ENCODE peak calls at places on chromosomes 1 and 21, in seven cellular contexts. P, U, A, D, G, B and J are unnamed samples.

GRCh38 chr21:16624468-16625102 is 888.3 kb upstream of the CXADR start:
- DNase-seq in A (no peak), B (no peak), D (no peak), P (no peak), U (no peak), G (no peak), J (no peak)

GRCh38 chr1:246199086-246199485 is 308.0 kb downstream of the SMYD3 start:
- DNase-seq in P (no peak), B (no peak), A (peak), U (peak), G (no peak), D (no peak), J (no peak)

GRCh38 chr21:45330075-45330781 is 42.5 kb upstream of the POFUT2 start:
- DNase-seq in U (peak), P (peak), B (no peak), G (no peak), A (peak), D (peak), J (peak)

GRCh38 chr21:21750124-21750825 is 752.1 kb downstream of the NCAM2 start:
- DNase-seq in D (no peak), B (no peak), P (no peak), G (no peak), A (no peak), U (no peak), J (no peak)

GRCh38 chr1:21956720-21957552 is 19.8 kb upstream of the HSPG2 start:
- DNase-seq in A (peak), U (peak), G (peak), B (peak), D (peak), P (peak), J (peak)

GRCh38 chr1:220768127-220768601 is 18.5 kb upstream of the MTARC1 start:
- DNase-seq in U (no peak), G (no peak), P (no peak), D (no peak), A (no peak), B (no peak), J (no peak)

GRCh38 chr1:100631015-100631521 is 88.5 kb upstream of the VCAM1 start:
- DNase-seq in P (peak), A (no peak), D (peak), G (no peak), B (no peak), U (peak), J (no peak)

GRCh38 chr1:237772014-237772413 is 118.7 kb downstream of the ZP4 start:
- DNase-seq in B (no peak), P (no peak), D (no peak), A (no peak), G (no peak), U (no peak), J (no peak)

GRCh38 chr1:229664133-229664689 is 38.2 kb downstream of the URB2 start:
- DNase-seq in A (peak), P (peak), U (peak), D (no peak), B (no peak), G (peak), J (no peak)

GRCh38 chr21:41168391-41169257 is 664 bp downstream of the BACE2 start:
- DNase-seq in G (peak), A (peak), U (peak), D (peak), B (peak), P (peak), J (peak)

GRCh38 chr1:245915851-245916250 is 591.2 kb downstream of the SMYD3 start:
- DNase-seq in U (no peak), A (no peak), G (no peak), D (no peak), P (no peak), B (no peak), J (no peak)

GRCh38 chr1:179021873-179022272 is 3.8 kb upstream of the FAM20B start:
- DNase-seq in A (peak), P (peak), B (peak), U (peak), G (no peak), D (peak), J (peak)

GRCh38 chr1:221286399-221286798 is 407.2 kb downstream of the HLX start:
- DNase-seq in B (no peak), G (no peak), D (no peak), U (no peak), A (no peak), P (no peak), J (no peak)

GRCh38 chr1:219298581-219299148 is 125.0 kb downstream of the LYPLAL1 start:
- DNase-seq in B (no peak), G (no peak), U (peak), P (peak), D (peak), A (no peak), J (no peak)

GRCh38 chr1:42922687-42923366 is 35.8 kb downstream of the SLC2A1 start:
- DNase-seq in A (peak), D (peak), G (no peak), U (peak), P (peak), B (no peak), J (no peak)

GRCh38 chr1:243718022-243718421 is 132.0 kb downstream of the AKT3 start:
- DNase-seq in U (no peak), B (no peak), P (no peak), D (no peak), G (no peak), A (no peak), J (no peak)

GRCh38 chr1:226733309-226733708 is 5.8 kb downstream of the ITPKB start:
- DNase-seq in D (no peak), P (no peak), U (no peak), A (no peak), G (no peak), B (no peak), J (no peak)

GRCh38 chr1:145845144-145845513 is 301 bp upstream of the NUDT17 start:
- DNase-seq in G (no peak), D (no peak), P (no peak), A (peak), U (no peak), B (no peak), J (no peak)

GRCh38 chr1:37150986-37151385 is 116.7 kb upstream of the GRIK3 start:
- DNase-seq in P (no peak), U (no peak), D (no peak), A (no peak), G (no peak), B (no peak), J (no peak)

GRCh38 chr1:18573170-18573569 is 57.5 kb upstream of the PAX7 start:
- DNase-seq in A (no peak), B (no peak), P (no peak), U (no peak), D (no peak), G (no peak), J (no peak)

GRCh38 chr1:15885701-15886612 is 38.5 kb downstream of the SPEN start:
- DNase-seq in D (peak), A (peak), G (peak), B (peak), P (peak), U (peak), J (peak)

GRCh38 chr1:30418426-30419245 is 304.7 kb downstream of the MATN1 start:
- DNase-seq in G (no peak), B (peak), D (no peak), U (no peak), P (no peak), A (no peak), J (no peak)

GRCh38 chr1:214425723-214426419 is 125.5 kb downstream of the PTPN14 start:
- DNase-seq in D (no peak), A (no peak), B (no peak), U (no peak), P (no peak), G (no peak), J (no peak)

GRCh38 chr1:226549094-226549936 is 751 bp downstream of the STUM start:
- DNase-seq in B (no peak), P (no peak), G (no peak), U (no peak), D (no peak), A (no peak), J (no peak)

GRCh38 chr1:54273092-54273836 is 73.3 kb downstream of the MRPL37 start:
- DNase-seq in P (peak), A (no peak), D (peak), U (peak), G (no peak), B (no peak), J (peak)

GRCh38 chr1:19385869-19386591 is 73.9 kb downstream of the SLC66A1 start:
- DNase-seq in A (peak), U (peak), D (peak), P (peak), G (no peak), B (no peak), J (peak)

GRCh38 chr1:30690115-30690645 is 33.2 kb downstream of the MATN1 start:
- DNase-seq in D (no peak), B (no peak), G (no peak), P (no peak), U (no peak), A (peak), J (no peak)

GRCh38 chr21:27590271-27590670 is 623.4 kb upstream of the ADAMTS5 start:
- DNase-seq in B (no peak), G (no peak), P (no peak), D (peak), U (peak), A (no peak), J (no peak)

GRCh38 chr21:27647921-27648320 is 681.0 kb upstream of the ADAMTS5 start:
- DNase-seq in D (no peak), P (no peak), G (no peak), U (peak), A (no peak), B (no peak), J (no peak)

GRCh38 chr1:25068829-25069228 is 138.8 kb upstream of the RUNX3 start:
- DNase-seq in A (no peak), U (no peak), D (no peak), B (no peak), G (no peak), P (no peak), J (no peak)

GRCh38 chr1:180779584-180779983 is 133.1 kb upstream of the KIAA1614 start:
- DNase-seq in U (no peak), B (no peak), D (no peak), A (no peak), G (no peak), P (no peak), J (no peak)

GRCh38 chr1:86705633-86705985 is 1.2 kb downstream of the SH3GLB1 start:
- DNase-seq in B (no peak), G (no peak), P (no peak), A (peak), U (peak), D (peak), J (no peak)

GRCh38 chr1:177091036-177091435 is 73.5 kb downstream of the ASTN1 start:
- DNase-seq in P (no peak), A (peak), U (peak), G (no peak), D (peak), B (no peak), J (no peak)

GRCh38 chr1:197200468-197200899 is 54.0 kb upstream of the ASPM start:
- DNase-seq in P (peak), D (peak), A (peak), B (no peak), U (peak), G (no peak), J (no peak)

GRCh38 chr1:200323856-200324400 is 85.9 kb downstream of the ZNF281 start:
- DNase-seq in B (no peak), P (peak), A (peak), G (no peak), U (peak), D (peak), J (no peak)

GRCh38 chr1:156726549-156727226 is 1.6 kb upstream of the METTL25B start:
- DNase-seq in A (peak), B (no peak), D (peak), G (peak), U (peak), P (peak), J (no peak)
- TF ChIP-seq CTCF in A (peak), B (peak), D (peak), G (peak), U (peak), P (peak), J (peak)

GRCh38 chr1:26693557-26694184 is 2.1 kb upstream of the ARID1A start:
- DNase-seq in U (no peak), B (no peak), D (no peak), P (no peak), G (no peak), A (no peak), J (no peak)
- H3K4me3 ChIP-seq in U (peak), B (peak), D (peak), P (peak), G (peak), A (peak), J (peak)

GRCh38 chr1:44534771-44535170 is 129.7 kb downstream of the RNF220 start:
- DNase-seq in G (no peak), B (no peak), U (no peak), D (no peak), P (no peak), A (no peak), J (no peak)
- TF ChIP-seq CTCF in G (no peak), B (no peak), U (no peak), D (no peak), P (no peak), A (no peak), J (no peak)

DNA sequence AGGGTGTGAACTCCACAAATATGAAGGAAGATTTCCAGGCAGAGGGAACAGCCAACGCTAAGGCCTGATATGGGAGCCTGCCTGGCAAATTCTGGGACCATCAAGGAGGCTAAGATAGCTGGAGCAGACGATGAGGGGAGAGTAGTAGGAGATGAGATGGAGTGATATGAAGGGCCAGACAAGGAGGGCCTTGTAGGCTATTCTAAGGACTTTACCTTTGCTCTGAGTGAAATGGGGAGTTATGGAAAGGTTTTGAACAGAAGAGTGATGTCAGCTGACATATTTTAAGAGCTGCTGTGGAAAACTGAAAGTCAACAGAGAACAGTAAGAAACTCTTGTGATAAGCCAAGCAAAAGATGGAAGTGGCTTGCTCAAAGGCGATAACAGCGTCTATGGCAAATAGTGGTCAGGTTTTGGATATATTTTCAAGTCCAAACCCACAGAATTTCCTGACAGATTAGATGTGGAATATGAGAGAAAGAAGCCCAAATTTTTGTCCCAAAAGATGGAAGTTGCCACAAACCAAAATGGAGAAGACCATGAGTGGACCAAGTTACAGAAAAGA is 2.1 kb upstream of the TP53BP2 start:
- DNase-seq in A (no peak), G (no peak), P (no peak), D (no peak), B (no peak), U (no peak), J (no peak)
- H3K4me3 ChIP-seq in A (no peak), G (no peak), P (no peak), D (no peak), B (no peak), U (no peak), J (no peak)

DNA sequence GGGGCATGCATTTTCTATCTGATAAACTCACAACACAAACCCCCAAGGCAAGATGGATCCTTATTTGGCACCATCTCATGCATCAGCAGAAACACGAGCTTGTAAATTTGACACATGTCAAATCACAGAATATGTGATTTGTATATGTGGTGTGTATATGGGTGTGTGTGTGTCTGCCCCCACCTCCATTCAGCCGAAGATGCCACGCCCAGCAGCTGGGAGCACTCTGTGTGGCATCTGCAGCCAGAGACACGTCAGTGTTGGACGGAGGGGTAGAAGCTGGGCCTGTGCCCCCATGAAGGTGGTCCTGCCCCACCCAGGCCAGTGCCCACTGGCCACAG is 108.4 kb downstream of the CAPN8 start:
- DNase-seq in U (no peak), G (no peak), A (no peak), P (no peak), D (no peak), B (no peak), J (no peak)
- TF ChIP-seq CTCF in U (no peak), G (no peak), A (no peak), P (no peak), D (no peak), B (no peak), J (peak)

GRCh38 chr1:209583408-209583807 is at the start of gene CAMK1G:
- DNase-seq in D (peak), B (no peak), G (no peak), U (peak), P (peak), A (peak), J (no peak)

GRCh38 chr1:209584186-209584776 is 767 bp downstream of the CAMK1G start:
- DNase-seq in B (no peak), G (no peak), D (peak), P (no peak), A (no peak), U (no peak), J (no peak)

GRCh38 chr1:209586341-209586740 is 2.8 kb downstream of the CAMK1G start:
- DNase-seq in P (no peak), A (no peak), B (no peak), G (no peak), D (no peak), U (no peak), J (no peak)

GRCh38 chr1:209585672-209586071 is 2.2 kb downstream of the CAMK1G start:
- DNase-seq in D (peak), A (peak), B (no peak), P (no peak), U (no peak), G (no peak), J (peak)

DNA sequence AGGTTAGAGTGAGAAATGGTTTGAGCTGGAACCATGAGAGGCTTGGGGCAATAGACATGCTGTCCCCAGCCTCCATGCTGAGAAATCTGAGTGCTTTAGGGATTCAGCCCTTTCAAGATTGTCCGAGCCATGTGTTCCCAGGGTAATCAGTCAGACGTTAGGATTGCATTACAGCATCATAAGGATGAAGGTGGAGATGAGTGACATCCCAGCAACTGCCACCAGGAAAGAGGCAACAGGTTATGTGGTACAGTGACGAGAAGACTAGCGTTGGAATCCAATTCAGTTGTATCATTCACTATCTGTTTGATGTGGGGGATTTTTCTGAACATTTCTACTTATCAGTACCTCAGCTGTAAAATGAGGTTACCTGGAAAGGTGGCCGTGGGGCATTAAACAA is 1.7 kb downstream of the CAMK1G start:
- DNase-seq in G (no peak), U (no peak), B (no peak), P (no peak), A (no peak), D (no peak), J (no peak)
- H3K4me3 ChIP-seq in G (no peak), U (no peak), B (peak), P (no peak), A (no peak), D (no peak), J (no peak)

GRCh38 chr1:91993256-91993655 is 36.5 kb upstream of the EPHX4 start:
- DNase-seq in A (no peak), B (no peak), G (no peak), U (no peak), P (no peak), D (no peak), J (no peak)
- TF ChIP-seq CTCF in A (no peak), B (no peak), G (no peak), U (no peak), P (no peak), D (no peak), J (no peak)

DNA sequence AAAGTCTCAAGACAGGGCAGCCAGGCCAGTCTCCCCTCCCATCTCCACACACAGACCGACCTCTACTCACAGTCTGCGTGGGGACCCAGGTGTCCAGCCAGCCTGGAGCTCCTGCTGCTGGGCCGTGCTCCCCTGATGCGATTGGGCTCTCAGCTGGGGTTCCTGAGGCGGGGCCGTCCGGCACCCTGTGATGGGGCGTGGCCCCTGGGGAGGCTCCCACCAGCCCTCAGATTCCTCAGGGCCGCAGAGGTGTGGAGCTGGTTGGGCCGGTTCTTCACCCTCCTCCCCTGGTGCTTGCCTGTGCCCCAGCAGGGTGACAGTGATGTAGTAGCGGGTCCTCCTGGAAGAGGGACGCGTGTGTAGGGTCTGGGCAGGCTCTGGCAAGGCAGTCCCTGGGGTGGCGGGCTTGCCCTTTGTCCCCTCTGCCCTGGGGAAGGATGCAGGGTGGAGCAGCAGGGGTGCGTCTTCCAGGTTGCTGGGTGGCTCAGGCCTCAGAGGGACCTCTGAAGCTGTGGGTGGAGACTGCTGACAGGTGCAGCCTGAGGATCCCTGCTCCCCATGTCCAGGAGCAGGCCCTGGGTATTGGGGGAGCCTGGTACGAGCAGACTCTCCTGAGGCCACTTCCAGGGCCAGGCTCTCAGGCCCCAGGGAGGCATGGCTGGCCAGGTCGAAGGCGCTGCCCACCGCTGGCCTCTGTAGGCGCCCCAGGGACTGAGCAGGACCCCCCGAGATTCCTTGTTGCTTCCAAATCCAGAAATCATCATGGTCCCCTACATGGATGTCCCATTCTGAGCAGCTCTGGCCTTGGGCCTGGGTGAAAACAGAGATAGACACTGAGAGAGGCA is at the start of gene CRYBG2:
- DNase-seq in D (no peak), B (no peak), U (no peak), P (no peak), G (no peak), A (peak), J (peak)
- H3K4me3 ChIP-seq in D (no peak), B (no peak), U (no peak), P (no peak), G (no peak), A (peak), J (no peak)